ENCODE peak calls at places on chromosome 20, in nine cellular contexts. X, J, I, M, A, W, F, V and Q are unnamed samples.

GRCh38 chr20:47704746-47705496 is 80.4 kb downstream of the SULF2 start:
- DNase-seq in X (peak), J (peak), I (no peak), M (no peak), A (peak), W (no peak), F (no peak), V (peak), Q (no peak)

GRCh38 chr20:61683721-61684120 is 382.0 kb downstream of the TAF4 start:
- DNase-seq in X (no peak), J (no peak), I (no peak), M (no peak), A (no peak), W (no peak), F (no peak), V (peak), Q (no peak)

GRCh38 chr20:12171927-12172581 is 254.4 kb downstream of the BTBD3 start:
- DNase-seq in X (peak), J (peak), I (peak), M (no peak), A (no peak), W (peak), F (no peak), V (no peak), Q (no peak)

GRCh38 chr20:25308083-25308491 is 60.2 kb downstream of the PYGB start:
- DNase-seq in X (no peak), J (no peak), I (no peak), M (no peak), A (no peak), W (no peak), F (no peak), V (no peak), Q (no peak)

GRCh38 chr20:59351148-59352040 is 51.0 kb downstream of the EDN3 start:
- DNase-seq in X (no peak), J (no peak), I (no peak), M (no peak), A (no peak), W (no peak), F (no peak), V (no peak), Q (no peak)

GRCh38 chr20:34004790-34005457 is 11.2 kb downstream of the RALY start:
- DNase-seq in X (no peak), J (no peak), I (no peak), M (no peak), A (no peak), W (no peak), F (no peak), V (no peak), Q (no peak)

GRCh38 chr20:21936720-21937380 is 231.4 kb downstream of the PAX1 start:
- DNase-seq in X (no peak), J (no peak), I (no peak), M (no peak), A (no peak), W (peak), F (no peak), V (no peak), Q (no peak)

GRCh38 chr20:50921055-50921454 is 10.2 kb downstream of the ADNP start:
- DNase-seq in X (no peak), J (peak), I (peak), M (no peak), A (no peak), W (peak), F (peak), V (peak), Q (no peak)

GRCh38 chr20:50149481-50150254 is 3.9 kb downstream of the PEDS1 start:
- DNase-seq in X (no peak), J (no peak), I (no peak), M (no peak), A (no peak), W (no peak), F (no peak), V (no peak), Q (no peak)

GRCh38 chr20:20554951-20555350 is 157.5 kb downstream of the RALGAPA2 start:
- DNase-seq in X (no peak), J (no peak), I (no peak), M (no peak), A (no peak), W (no peak), F (no peak), V (no peak), Q (no peak)

GRCh38 chr20:32052792-32053362 is 835 bp downstream of the HCK start:
- DNase-seq in X (no peak), J (no peak), I (no peak), M (peak), A (no peak), W (no peak), F (no peak), V (no peak), Q (peak)
- H3K4me3 ChIP-seq in X (no peak), J (no peak), I (no peak), M (peak), A (no peak), W (no peak), F (no peak), V (no peak), Q (no peak)

GRCh38 chr20:46399401-46399800 is 7.0 kb downstream of the ELMO2 start:
- DNase-seq in X (no peak), J (no peak), I (no peak), M (no peak), A (no peak), W (no peak), F (peak), V (peak), Q (no peak)

GRCh38 chr20:46402236-46402886 is 4.1 kb downstream of the ELMO2 start:
- DNase-seq in X (no peak), J (no peak), I (no peak), M (no peak), A (no peak), W (peak), F (no peak), V (no peak), Q (no peak)

GRCh38 chr20:46401478-46401860 is 4.9 kb downstream of the ELMO2 start:
- DNase-seq in X (no peak), J (no peak), I (no peak), M (no peak), A (no peak), W (no peak), F (no peak), V (no peak), Q (no peak)

GRCh38 chr20:46400253-46400652 is 6.2 kb downstream of the ELMO2 start:
- DNase-seq in X (peak), J (peak), I (peak), M (no peak), A (no peak), W (peak), F (no peak), V (peak), Q (no peak)

GRCh38 chr20:46400828-46401477 is 5.5 kb downstream of the ELMO2 start:
- DNase-seq in X (no peak), J (peak), I (no peak), M (no peak), A (no peak), W (peak), F (peak), V (peak), Q (no peak)
- H3K4me3 ChIP-seq in X (no peak), J (no peak), I (no peak), M (no peak), A (no peak), W (peak), F (peak), V (no peak), Q (no peak)

DNA sequence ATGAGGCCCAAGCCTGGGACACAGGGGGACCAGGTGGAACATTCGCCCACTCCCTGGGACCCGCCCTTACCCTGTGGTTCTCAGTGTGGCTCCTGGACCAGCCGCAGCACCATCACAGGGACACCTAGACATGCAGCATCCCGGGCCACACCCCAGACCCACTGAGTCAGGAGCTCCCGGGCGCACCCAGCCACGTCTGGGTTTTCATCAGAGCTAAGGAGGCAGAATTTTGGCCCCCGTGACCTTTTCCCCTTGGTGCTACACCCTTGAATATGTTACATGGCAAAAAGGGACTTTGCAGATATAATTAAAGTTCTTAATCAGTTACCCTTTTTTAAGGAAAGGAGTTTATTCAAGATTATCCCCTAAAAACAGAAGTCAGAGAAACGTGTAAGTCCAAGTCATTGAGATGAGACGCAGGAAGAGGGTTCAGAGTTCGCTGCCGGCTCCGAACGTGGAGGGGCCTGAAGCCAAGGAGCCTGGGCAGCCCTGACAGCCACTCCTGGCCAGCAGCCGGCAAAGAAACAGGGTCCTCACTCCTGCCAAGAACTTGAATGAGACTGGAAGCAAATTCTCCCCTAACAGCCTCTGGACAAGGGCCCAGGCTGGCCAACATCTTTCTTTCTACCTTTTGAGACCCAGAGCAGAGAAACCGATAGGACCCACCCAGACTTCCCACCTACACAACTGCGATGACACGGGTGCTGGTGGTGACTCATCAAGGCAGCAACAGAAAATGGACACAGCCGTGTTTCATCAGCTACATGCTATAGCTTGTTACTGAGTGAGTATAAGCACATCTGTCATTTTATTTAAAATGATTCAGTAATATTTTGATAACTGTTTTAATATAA is 25.3 kb downstream of the BFSP1 start:
- DNase-seq in X (no peak), J (peak), I (peak), M (no peak), A (no peak), W (peak), F (no peak), V (peak), Q (no peak)
- H3K4me3 ChIP-seq in X (no peak), J (no peak), I (no peak), M (peak), A (no peak), W (peak), F (peak), V (no peak), Q (no peak)

GRCh38 chr20:64050261-64051032 is 1.0 kb upstream of the SOX18 start:
- DNase-seq in X (no peak), J (no peak), I (no peak), M (no peak), A (no peak), W (no peak), F (no peak), V (no peak), Q (no peak)
- H3K4me3 ChIP-seq in X (no peak), J (no peak), I (no peak), M (no peak), A (no peak), W (no peak), F (no peak), V (no peak), Q (no peak)

GRCh38 chr20:63829598-63829942 is 1.5 kb downstream of the ZBTB46 start:
- DNase-seq in X (no peak), J (no peak), I (no peak), M (no peak), A (no peak), W (no peak), F (no peak), V (no peak), Q (no peak)
- H3K4me3 ChIP-seq in X (peak), J (peak), I (peak), M (peak), A (peak), W (peak), F (peak), V (no peak), Q (peak)

DNA sequence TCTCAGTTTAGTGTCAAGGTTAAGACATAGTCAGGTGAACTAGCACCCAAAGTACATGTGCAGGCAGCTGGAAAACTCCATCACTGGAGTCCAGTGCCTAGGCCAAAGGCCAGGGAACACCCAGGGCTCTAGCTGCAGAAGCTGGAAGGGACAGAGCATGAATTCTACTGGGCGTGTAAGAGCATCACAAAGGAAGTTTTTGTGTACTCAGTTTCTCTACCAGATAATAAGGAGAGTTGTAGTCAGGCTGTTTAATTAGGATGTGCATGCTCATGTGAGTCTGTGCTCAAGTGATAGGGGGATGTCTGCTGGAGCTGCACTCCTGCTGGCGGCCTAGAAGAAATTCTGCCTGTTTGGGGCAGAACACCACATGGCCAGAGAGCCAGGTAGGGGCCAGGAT is 8.1 kb downstream of the L3MBTL1 start:
- DNase-seq in X (no peak), J (no peak), I (no peak), M (no peak), A (no peak), W (no peak), F (no peak), V (no peak), Q (no peak)
- H3K4me3 ChIP-seq in X (no peak), J (no peak), I (no peak), M (no peak), A (no peak), W (no peak), F (peak), V (peak), Q (no peak)

DNA sequence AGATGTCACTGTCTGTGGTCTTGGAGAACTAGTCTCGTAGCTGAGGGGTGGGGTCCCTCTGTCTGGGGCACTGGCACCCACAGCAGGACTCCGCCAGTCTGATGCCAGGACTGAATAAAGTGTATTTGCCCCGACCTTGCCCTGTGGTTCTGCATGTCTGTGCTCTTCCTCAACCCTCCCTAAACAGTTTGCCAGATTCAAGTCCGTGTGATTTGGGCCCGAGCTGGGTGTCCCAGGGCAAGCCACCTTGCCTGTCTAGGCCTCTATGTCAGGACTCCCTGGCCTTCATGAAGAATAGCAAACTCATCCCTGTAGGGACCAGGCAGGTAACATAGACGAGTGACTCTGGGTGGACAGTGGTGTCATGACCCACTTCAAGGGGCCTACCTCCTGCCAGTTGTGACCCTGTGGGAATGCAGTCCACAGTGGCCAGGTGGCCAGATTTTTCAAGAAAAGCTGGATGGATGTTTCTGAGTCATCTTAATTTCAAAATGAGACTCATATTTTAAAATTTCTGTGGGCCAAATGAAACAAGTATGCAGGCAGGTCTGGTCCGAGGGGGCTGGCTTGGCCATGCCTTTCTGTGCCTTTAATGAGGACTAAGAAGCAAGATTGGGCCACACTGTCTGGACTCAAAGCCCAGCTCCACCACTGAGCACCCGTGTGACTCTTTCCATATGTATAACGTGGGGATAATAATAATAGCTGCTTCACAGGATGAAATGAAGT is 3.4 kb downstream of the SOX12 start:
- DNase-seq in X (no peak), J (peak), I (no peak), M (no peak), A (no peak), W (peak), F (no peak), V (no peak), Q (no peak)
- H3K4me3 ChIP-seq in X (no peak), J (peak), I (no peak), M (no peak), A (no peak), W (peak), F (no peak), V (no peak), Q (no peak)

GRCh38 chr20:2751347-2751867 is 49.0 kb downstream of the CPXM1 start:
- DNase-seq in X (no peak), J (no peak), I (no peak), M (no peak), A (peak), W (no peak), F (no peak), V (no peak), Q (no peak)

GRCh38 chr20:2749951-2750342 is 50.5 kb downstream of the CPXM1 start:
- DNase-seq in X (no peak), J (no peak), I (no peak), M (no peak), A (no peak), W (no peak), F (no peak), V (no peak), Q (no peak)

GRCh38 chr20:2749343-2749950 is 51.0 kb downstream of the CPXM1 start:
- DNase-seq in X (no peak), J (no peak), I (no peak), M (no peak), A (peak), W (no peak), F (no peak), V (no peak), Q (no peak)

GRCh38 chr20:2751868-2752630 is 48.4 kb downstream of the CPXM1 start:
- DNase-seq in X (no peak), J (no peak), I (no peak), M (peak), A (peak), W (peak), F (peak), V (no peak), Q (no peak)

GRCh38 chr20:2750343-2751251 is 49.8 kb downstream of the CPXM1 start:
- DNase-seq in X (peak), J (peak), I (peak), M (peak), A (peak), W (peak), F (no peak), V (peak), Q (peak)
- H3K4me3 ChIP-seq in X (no peak), J (no peak), I (no peak), M (peak), A (peak), W (peak), F (peak), V (no peak), Q (no peak)

GRCh38 chr20:29876911-29877285 is 1380.6 kb upstream of the DEFB115 start:
- DNase-seq in X (no peak), J (no peak), I (no peak), M (no peak), A (no peak), W (no peak), F (no peak), V (no peak), Q (no peak)

GRCh38 chr20:29874476-29875202 is 1382.8 kb upstream of the DEFB115 start:
- DNase-seq in X (no peak), J (no peak), I (no peak), M (no peak), A (no peak), W (no peak), F (no peak), V (no peak), Q (no peak)

GRCh38 chr20:29878281-29878741 is 1379.2 kb upstream of the DEFB115 start:
- DNase-seq in X (no peak), J (peak), I (no peak), M (peak), A (no peak), W (peak), F (no peak), V (peak), Q (no peak)

GRCh38 chr20:29873946-29874345 is 1383.5 kb upstream of the DEFB115 start:
- DNase-seq in X (no peak), J (peak), I (peak), M (peak), A (no peak), W (peak), F (peak), V (peak), Q (no peak)

DNA sequence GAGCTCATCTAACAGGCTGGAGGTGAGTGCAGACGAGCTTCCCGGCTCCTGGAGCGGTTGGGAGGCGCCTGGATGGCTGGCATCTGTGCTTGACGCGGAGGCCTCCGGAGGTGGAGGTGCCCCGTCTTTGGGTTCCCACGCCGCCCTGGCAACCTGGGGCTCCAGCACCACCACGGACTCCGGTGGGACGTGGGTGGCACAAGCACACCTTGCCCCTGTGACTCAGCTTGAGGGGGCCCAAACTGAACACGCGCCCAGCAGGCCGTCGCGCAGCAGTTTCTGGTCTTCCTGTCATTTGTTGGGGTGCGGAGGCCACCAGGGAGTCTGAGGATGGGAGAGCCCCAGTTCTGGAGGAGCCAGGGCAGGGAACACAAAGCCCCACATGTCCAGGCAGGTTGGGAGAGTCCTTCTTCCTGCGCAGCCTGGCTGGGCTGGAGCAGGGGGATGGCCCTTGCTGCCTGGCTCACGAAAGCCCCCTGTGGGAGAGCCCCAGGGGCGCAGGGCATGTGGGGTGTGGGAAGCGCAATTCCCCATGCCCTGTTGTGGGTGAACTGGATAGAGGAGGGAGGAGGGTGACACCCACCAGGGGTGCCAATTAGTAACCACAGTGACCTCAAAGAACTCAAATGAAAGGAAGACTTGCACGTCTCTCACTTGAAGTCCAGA is 1378.6 kb upstream of the DEFB115 start:
- DNase-seq in X (no peak), J (no peak), I (no peak), M (peak), A (no peak), W (no peak), F (no peak), V (no peak), Q (no peak)
- H3K4me3 ChIP-seq in X (no peak), J (no peak), I (no peak), M (peak), A (no peak), W (no peak), F (no peak), V (no peak), Q (no peak)